ENCODE peak calls at places on chromosome 18, in seven cellular contexts. P, Q, L, E, Z, M and S are unnamed samples.

GRCh38 chr18:79855147-79855910 is 57.6 kb downstream of the KCNG2 start:
- DNase-seq in P (no peak), Q (no peak), L (no peak), E (no peak), Z (no peak), M (no peak), S (no peak)

GRCh38 chr18:24567199-24567598 is 106.8 kb downstream of the HRH4 start:
- DNase-seq in P (no peak), Q (peak; percentile 4), L (no peak), E (no peak), Z (no peak), M (no peak), S (no peak)

GRCh38 chr18:31010601-31011000 is 31.9 kb downstream of the DSC3 start:
- DNase-seq in P (no peak), Q (no peak), L (no peak), E (no peak), Z (no peak), M (no peak), S (no peak)

GRCh38 chr18:45856526-45856925 is 31.1 kb downstream of the SIGLEC15 start:
- DNase-seq in P (no peak), Q (peak; percentile 82), L (no peak), E (no peak), Z (no peak), M (no peak), S (peak; percentile 57)

GRCh38 chr18:76445741-76446232 is 49.3 kb downstream of the ZNF516 start:
- DNase-seq in P (no peak), Q (no peak), L (no peak), E (no peak), Z (no peak), M (no peak), S (no peak)

GRCh38 chr18:47141289-47141688 is 9.0 kb downstream of the HDHD2 start:
- DNase-seq in P (no peak), Q (no peak), L (no peak), E (no peak), Z (no peak), M (no peak), S (no peak)

GRCh38 chr18:39571511-39571910 is 2005.9 kb upstream of the CELF4 start:
- DNase-seq in P (no peak), Q (no peak), L (peak; percentile 5), E (peak; percentile 55), Z (no peak), M (no peak), S (no peak)

GRCh38 chr18:57691363-57691762 is 69.7 kb upstream of the NARS1 start:
- DNase-seq in P (no peak), Q (no peak), L (no peak), E (no peak), Z (no peak), M (no peak), S (no peak)

GRCh38 chr18:54775686-54776085 is 52.6 kb upstream of the RAB27B start:
- DNase-seq in P (no peak), Q (peak; percentile 50), L (no peak), E (no peak), Z (no peak), M (no peak), S (peak; percentile 48)

GRCh38 chr18:51425889-51426288 is 228.4 kb upstream of the MEX3C start:
- DNase-seq in P (no peak), Q (no peak), L (no peak), E (no peak), Z (no peak), M (no peak), S (no peak)

GRCh38 chr18:26549103-26549485 is 741 bp upstream of the KCTD1 start:
- DNase-seq in P (no peak), Q (no peak), L (no peak), E (peak; percentile 77), Z (no peak), M (no peak), S (no peak)

GRCh38 chr18:49563130-49563540 is 1.3 kb downstream of the LIPG start:
- DNase-seq in P (no peak), Q (no peak), L (no peak), E (no peak), Z (no peak), M (no peak), S (no peak)

GRCh38 chr18:47284691-47285370 is 33.4 kb upstream of the SKOR2 start:
- DNase-seq in P (no peak), Q (no peak), L (peak; percentile 31), E (peak; percentile 27), Z (no peak), M (no peak), S (no peak)

GRCh38 chr18:74534981-74535649 is 815 bp downstream of the CNDP1 start:
- DNase-seq in P (no peak), Q (no peak), L (no peak), E (peak; percentile 62), Z (no peak), M (no peak), S (no peak)

GRCh38 chr18:60448487-60449267 is 76.1 kb upstream of the MC4R start:
- DNase-seq in P (no peak), Q (no peak), L (no peak), E (no peak), Z (no peak), M (no peak), S (no peak)

GRCh38 chr18:28398491-28398890 is 221.6 kb upstream of the CDH2 start:
- DNase-seq in P (no peak), Q (no peak), L (no peak), E (peak; percentile 85), Z (no peak), M (no peak), S (no peak)

GRCh38 chr18:55593888-55594287 is 5.9 kb upstream of the TCF4 start:
- DNase-seq in P (no peak), Q (no peak), L (no peak), E (no peak), Z (no peak), M (no peak), S (no peak)

GRCh38 chr18:59220784-59221765 is 1.1 kb downstream of the GRP start:
- DNase-seq in P (no peak), Q (no peak), L (no peak), E (peak; percentile 96), Z (no peak), M (peak; percentile 15), S (no peak)

GRCh38 chr18:51153659-51154371 is 43.7 kb downstream of the MEX3C start:
- DNase-seq in P (peak; percentile 19), Q (no peak), L (no peak), E (no peak), Z (no peak), M (peak; percentile 48), S (peak; percentile 50)

GRCh38 chr18:1466035-1466434 is 561.4 kb downstream of the ADCYAP1 start:
- DNase-seq in P (no peak), Q (no peak), L (no peak), E (no peak), Z (no peak), M (no peak), S (no peak)

GRCh38 chr18:73153271-73153670 is 285.5 kb upstream of the NETO1 start:
- DNase-seq in P (no peak), Q (peak; percentile 5), L (no peak), E (peak; percentile 47), Z (no peak), M (no peak), S (peak; percentile 1)

GRCh38 chr18:62979172-62979571 is 263.8 kb downstream of the PHLPP1 start:
- DNase-seq in P (no peak), Q (peak; percentile 77), L (peak; percentile 44), E (peak; percentile 92), Z (peak; percentile 35), M (no peak), S (peak; percentile 83)

GRCh38 chr18:36537289-36537688 is 239.8 kb downstream of the FHOD3 start:
- DNase-seq in P (no peak), Q (no peak), L (no peak), E (peak; percentile 40), Z (no peak), M (no peak), S (no peak)

GRCh38 chr18:78479443-78479842 is 500.2 kb upstream of the SALL3 start:
- DNase-seq in P (no peak), Q (no peak), L (no peak), E (no peak), Z (no peak), M (no peak), S (no peak)

GRCh38 chr18:63271881-63272299 is 47.7 kb downstream of the BCL2 start:
- DNase-seq in P (no peak), Q (no peak), L (no peak), E (peak; percentile 82), Z (peak; percentile 77), M (no peak), S (no peak)

GRCh38 chr18:21484851-21485636 is 115.5 kb downstream of the ESCO1 start:
- DNase-seq in P (no peak), Q (no peak), L (no peak), E (peak; percentile 16), Z (no peak), M (no peak), S (no peak)

GRCh38 chr18:51028201-51028805 is 1.7 kb upstream of the SMAD4 start:
- DNase-seq in P (no peak), Q (no peak), L (no peak), E (peak; percentile 59), Z (no peak), M (no peak), S (no peak)

GRCh38 chr18:62721837-62722795 is 6.8 kb downstream of the PHLPP1 start:
- DNase-seq in P (no peak), Q (no peak), L (peak; percentile 23), E (no peak), Z (no peak), M (no peak), S (no peak)

GRCh38 chr18:25239636-25240468 is 112.1 kb downstream of the ZNF521 start:
- DNase-seq in P (no peak), Q (no peak), L (no peak), E (no peak), Z (no peak), M (no peak), S (no peak)

GRCh38 chr18:39994521-39994920 is 1960.5 kb upstream of the PIK3C3 start:
- DNase-seq in P (no peak), Q (no peak), L (no peak), E (no peak), Z (no peak), M (no peak), S (no peak)

GRCh38 chr18:45415614-45416013 is 199.7 kb upstream of the SLC14A2 start:
- DNase-seq in P (no peak), Q (no peak), L (no peak), E (peak; percentile 99), Z (no peak), M (no peak), S (no peak)

GRCh38 chr18:2881490-2882195 is 34.8 kb downstream of the EMILIN2 start:
- DNase-seq in P (no peak), Q (peak; percentile 74), L (no peak), E (no peak), Z (no peak), M (no peak), S (peak; percentile 81)

GRCh38 chr18:62717059-62717849 is 1.9 kb downstream of the PHLPP1 start:
- DNase-seq in P (peak; percentile 30), Q (peak; percentile 40), L (no peak), E (peak; percentile 94), Z (peak; percentile 35), M (no peak), S (peak; percentile 36)

GRCh38 chr18:3830604-3831003 is 380.6 kb downstream of the TGIF1 start:
- DNase-seq in P (no peak), Q (no peak), L (no peak), E (no peak), Z (no peak), M (no peak), S (no peak)